ENCODE peak calls at places on chromosomes 11 and 22, in nine cellular contexts. X is GM23248, K is endothelial cell of umbilical vein, W is mammary epithelial cell, E is left ventricle myocardium inferior, Q is prostate gland, Z is trophoblast cell, C is right atrium auricular region, S is H1. T is an unnamed sample. For H3K4me1, the result is how much of the 10 kb centered on the place peaks cover.

GRCh38 chr11:118979434-118979833 is 7.9 kb downstream of the FOXR1 start:
- DNase-seq in X (no peak), K (no peak), W (no peak), E (no peak), Q (no peak), Z (no peak), C (no peak), S (no peak), T (no peak)

GRCh38 chr11:114909866-114910265 is 231.5 kb downstream of the NXPE2 start:
- DNase-seq in X (no peak), K (no peak), W (no peak), E (no peak), Q (no peak), Z (no peak), C (no peak), S (peak), T (no peak)

GRCh38 chr22:39292561-39293074 is 26.8 kb downstream of the RPL3 start:
- DNase-seq in X (peak), K (peak), W (peak), E (peak), Q (peak), Z (peak), C (peak), S (peak), T (peak)

GRCh38 chr11:30312243-30312642 is 10.7 kb upstream of the ARL14EP start:
- DNase-seq in X (no peak), K (no peak), W (no peak), E (no peak), Q (no peak), Z (no peak), C (no peak), S (no peak), T (no peak)

GRCh38 chr11:3122775-3123201 is 42.3 kb downstream of the OSBPL5 start:
- DNase-seq in X (no peak), K (no peak), W (no peak), E (peak), Q (no peak), Z (no peak), C (no peak), S (no peak), T (peak)

GRCh38 chr11:2708757-2709281 is 9.0 kb upstream of the KCNQ1OT1 start:
- DNase-seq in X (peak), K (no peak), W (no peak), E (no peak), Q (no peak), Z (no peak), C (no peak), S (no peak), T (peak)

GRCh38 chr11:27485930-27486773 is 13.6 kb upstream of the LGR4 start:
- DNase-seq in X (peak), K (peak), W (peak), E (no peak), Q (peak), Z (peak), C (no peak), S (no peak), T (no peak)

GRCh38 chr11:69364901-69365300 is 70.9 kb downstream of the MYEOV start:
- DNase-seq in X (no peak), K (peak), W (no peak), E (no peak), Q (no peak), Z (no peak), C (no peak), S (no peak), T (no peak)

GRCh38 chr22:39622881-39623367 is 52.4 kb downstream of the CACNA1I start:
- DNase-seq in X (peak), K (peak), W (peak), E (peak), Q (no peak), Z (peak), C (no peak), S (peak), T (peak)

GRCh38 chr22:27881404-27881803 is 37.7 kb downstream of the PITPNB start:
- DNase-seq in X (peak), K (peak), W (no peak), E (peak), Q (peak), Z (no peak), C (no peak), S (no peak), T (peak)

GRCh38 chr11:30852091-30852490 is 265.9 kb upstream of the MPPED2 start:
- DNase-seq in X (no peak), K (no peak), W (no peak), E (no peak), Q (no peak), Z (no peak), C (no peak), S (no peak), T (no peak)

GRCh38 chr11:86955674-86956522 is 703 bp upstream of the FZD4 start:
- DNase-seq in X (peak), K (peak), W (peak), E (peak), Q (peak), Z (peak), C (peak), S (no peak), T (peak)

GRCh38 chr11:86802601-86803051 is 2.3 kb downstream of the PRSS23 start:
- DNase-seq in X (peak), K (peak), W (peak), E (no peak), Q (peak), Z (no peak), C (no peak), S (no peak), T (no peak)

GRCh38 chr22:28023036-28023435 is 104.0 kb upstream of the PITPNB start:
- DNase-seq in X (no peak), K (no peak), W (no peak), E (peak), Q (no peak), Z (no peak), C (peak), S (no peak), T (no peak)

GRCh38 chr11:86743223-86744118 is 56.9 kb upstream of the PRSS23 start:
- DNase-seq in X (peak), K (peak), W (peak), E (no peak), Q (no peak), Z (peak), C (peak), S (no peak), T (peak)

GRCh38 chr22:27987557-27987956 is 68.5 kb upstream of the PITPNB start:
- DNase-seq in X (peak), K (no peak), W (no peak), E (no peak), Q (no peak), Z (no peak), C (peak), S (no peak), T (no peak)

GRCh38 chr11:35304393-35304790 is 115.0 kb downstream of the SLC1A2 start:
- DNase-seq in X (peak), K (no peak), W (peak), E (no peak), Q (peak), Z (no peak), C (no peak), S (no peak), T (no peak)

GRCh38 chr11:14617241-14618027 is 26.2 kb upstream of the PDE3B start:
- DNase-seq in X (peak), K (no peak), W (peak), E (no peak), Q (no peak), Z (peak), C (no peak), S (no peak), T (no peak)

GRCh38 chr11:1160231-1161101 is 2.7 kb downstream of the MUC5AC start:
- DNase-seq in X (no peak), K (no peak), W (no peak), E (peak), Q (no peak), Z (no peak), C (no peak), S (no peak), T (no peak)

GRCh38 chr11:8794677-8795103 is 112.1 kb downstream of the RPL27A start:
- DNase-seq in X (no peak), K (no peak), W (no peak), E (no peak), Q (no peak), Z (no peak), C (no peak), S (no peak), T (no peak)

GRCh38 chr11:103358251-103358650 is 249.0 kb downstream of the DYNC2H1 start:
- DNase-seq in X (no peak), K (no peak), W (no peak), E (no peak), Q (no peak), Z (peak), C (no peak), S (no peak), T (no peak)

DNA sequence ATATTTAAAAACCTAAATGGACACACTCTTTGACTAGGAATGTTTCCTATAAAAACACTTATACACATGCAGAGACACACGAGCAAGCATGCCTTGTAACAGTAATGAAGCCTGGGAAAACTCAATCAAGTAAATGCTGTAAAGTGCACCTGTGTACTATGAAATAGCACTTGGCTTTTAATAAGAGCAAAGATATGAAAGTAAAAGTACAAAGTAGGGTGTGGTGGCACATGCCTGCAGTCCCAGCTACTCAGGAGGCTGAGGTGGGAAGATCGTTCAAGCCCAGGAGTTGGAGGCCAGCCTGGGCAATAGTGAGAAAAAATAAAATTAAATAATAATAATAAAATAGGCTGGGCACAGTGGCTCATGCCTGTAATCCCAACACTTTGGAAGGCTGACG is 166.9 kb upstream of the GRK3 start:
- DNase-seq in X (no peak), K (no peak), W (no peak), E (no peak), Q (no peak), Z (no peak), C (no peak), S (no peak), T (no peak)
- H3K4me1 ChIP-seq in X (under half), K (under half), W (under half), E (under half), Q (under half), Z (under half), C (under half), S (under half), T (under half)

GRCh38 chr11:112163875-112164521 is at the start of gene IL18:
- DNase-seq in X (peak), K (no peak), W (no peak), E (peak), Q (no peak), Z (peak), C (no peak), S (no peak), T (peak)
- H3K4me3 ChIP-seq in X (peak), K (no peak), W (peak), E (peak), Q (no peak), Z (no peak), C (peak), S (no peak), T (no peak)

DNA sequence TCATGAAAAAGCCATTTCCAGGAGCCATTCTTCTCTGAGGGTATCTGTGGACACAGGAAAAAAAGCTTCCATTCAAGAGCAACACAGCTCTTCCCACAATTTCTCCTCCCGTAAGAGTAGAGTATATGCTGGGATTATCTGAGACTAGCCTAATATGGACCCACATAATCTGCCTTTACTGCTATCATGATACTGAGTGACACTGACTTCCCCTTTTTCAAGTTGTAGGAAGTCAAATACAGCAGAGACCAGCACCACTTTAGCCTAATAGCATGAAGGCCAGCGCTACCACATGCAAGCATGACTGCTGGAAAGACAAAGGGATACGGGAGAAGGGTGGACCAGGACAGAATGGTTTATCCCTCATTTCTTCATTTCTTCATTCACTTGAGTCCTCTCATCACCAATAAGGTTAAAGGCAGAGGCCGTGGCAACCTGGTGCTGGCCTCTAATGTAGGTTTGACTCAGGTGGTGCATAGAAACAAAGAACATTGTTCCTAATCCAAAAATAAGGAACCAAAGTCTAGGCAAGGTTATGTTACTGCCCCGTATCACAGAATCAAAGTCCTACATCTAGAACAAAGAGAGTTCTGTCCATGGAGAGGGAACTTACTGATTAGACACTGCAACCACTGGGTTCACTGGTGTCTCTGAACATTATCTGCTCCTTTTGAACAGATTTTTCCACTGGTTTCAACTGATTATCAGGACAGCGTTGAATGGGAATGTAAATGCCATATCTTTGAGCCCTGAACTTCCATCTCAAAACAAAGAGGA is 19.9 kb upstream of the OR8D2 start:
- DNase-seq in X (no peak), K (no peak), W (no peak), E (no peak), Q (no peak), Z (no peak), C (no peak), S (no peak), T (no peak)
- H3K4me1 ChIP-seq in X (under half), K (under half), W (under half), E (under half), Q (under half), Z (under half), C (under half), S (under half), T (under half)

GRCh38 chr22:29757096-29757495 is 9.7 kb downstream of the ZMAT5 start:
- DNase-seq in X (no peak), K (no peak), W (no peak), E (no peak), Q (no peak), Z (no peak), C (no peak), S (no peak), T (no peak)

GRCh38 chr22:29756341-29756740 is 10.5 kb downstream of the ZMAT5 start:
- DNase-seq in X (peak), K (no peak), W (peak), E (no peak), Q (no peak), Z (no peak), C (no peak), S (no peak), T (no peak)

GRCh38 chr22:29755889-29756288 is 10.9 kb downstream of the ZMAT5 start:
- DNase-seq in X (no peak), K (no peak), W (no peak), E (peak), Q (no peak), Z (no peak), C (no peak), S (no peak), T (no peak)

GRCh38 chr22:29758068-29758622 is 8.7 kb downstream of the ZMAT5 start:
- DNase-seq in X (no peak), K (no peak), W (no peak), E (no peak), Q (no peak), Z (no peak), C (no peak), S (no peak), T (peak)

DNA sequence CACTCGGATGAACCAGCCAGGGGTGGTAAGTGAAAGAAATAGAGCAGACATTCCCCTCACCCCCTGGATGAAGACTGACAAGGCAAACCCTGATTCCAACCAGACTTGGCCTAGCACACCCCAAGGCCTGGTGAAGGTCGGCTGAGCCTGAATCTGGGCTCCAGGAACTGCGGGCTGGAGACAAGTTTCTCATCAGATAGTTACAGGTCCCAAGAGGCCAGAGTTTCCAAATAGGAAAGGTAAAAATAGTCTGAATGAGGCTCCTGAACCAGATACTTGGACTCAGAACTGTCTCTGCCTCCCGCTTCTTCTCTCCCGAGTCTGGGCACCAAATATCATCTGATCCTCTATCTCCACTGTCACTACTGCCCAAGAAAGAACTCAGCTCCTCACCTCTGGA is 7.8 kb downstream of the ZMAT5 start:
- DNase-seq in X (no peak), K (no peak), W (no peak), E (no peak), Q (no peak), Z (no peak), C (no peak), S (no peak), T (peak)
- H3K4me3 ChIP-seq in X (no peak), K (no peak), W (no peak), E (no peak), Q (no peak), Z (no peak), C (no peak), S (no peak), T (no peak)

GRCh38 chr11:57316017-57316416 is 8.7 kb downstream of the TNKS1BP1 start:
- DNase-seq in X (no peak), K (no peak), W (no peak), E (no peak), Q (no peak), Z (no peak), C (no peak), S (no peak), T (no peak)

GRCh38 chr11:57320719-57321387 is 3.9 kb downstream of the TNKS1BP1 start:
- DNase-seq in X (peak), K (no peak), W (no peak), E (no peak), Q (peak), Z (no peak), C (no peak), S (no peak), T (peak)

GRCh38 chr11:57315491-57315890 is 9.3 kb downstream of the TNKS1BP1 start:
- DNase-seq in X (no peak), K (no peak), W (no peak), E (no peak), Q (no peak), Z (no peak), C (no peak), S (no peak), T (no peak)

GRCh38 chr11:57320067-57320718 is 4.6 kb downstream of the TNKS1BP1 start:
- DNase-seq in X (no peak), K (no peak), W (no peak), E (no peak), Q (no peak), Z (no peak), C (no peak), S (no peak), T (peak)

GRCh38 chr11:57318178-57318577 is 6.6 kb downstream of the TNKS1BP1 start:
- DNase-seq in X (peak), K (peak), W (no peak), E (no peak), Q (no peak), Z (no peak), C (no peak), S (no peak), T (peak)
- H3K4me1 ChIP-seq in X (under half), K (under half), W (under half), E (half or more), Q (under half), Z (under half), C (under half), S (under half), T (under half)

GRCh38 chr11:12838463-12839120 is 164.4 kb downstream of the TEAD1 start:
- DNase-seq in X (peak), K (no peak), W (peak), E (no peak), Q (peak), Z (peak), C (no peak), S (no peak), T (no peak)

GRCh38 chr11:12840871-12841516 is 166.8 kb downstream of the TEAD1 start:
- DNase-seq in X (peak), K (peak), W (peak), E (no peak), Q (no peak), Z (no peak), C (no peak), S (no peak), T (no peak)

GRCh38 chr11:12845739-12846358 is 163.3 kb upstream of the RASSF10 start:
- DNase-seq in X (peak), K (peak), W (no peak), E (peak), Q (peak), Z (no peak), C (no peak), S (no peak), T (peak)

GRCh38 chr11:12842933-12843636 is 166.0 kb upstream of the RASSF10 start:
- DNase-seq in X (peak), K (peak), W (peak), E (no peak), Q (peak), Z (no peak), C (no peak), S (no peak), T (no peak)

DNA sequence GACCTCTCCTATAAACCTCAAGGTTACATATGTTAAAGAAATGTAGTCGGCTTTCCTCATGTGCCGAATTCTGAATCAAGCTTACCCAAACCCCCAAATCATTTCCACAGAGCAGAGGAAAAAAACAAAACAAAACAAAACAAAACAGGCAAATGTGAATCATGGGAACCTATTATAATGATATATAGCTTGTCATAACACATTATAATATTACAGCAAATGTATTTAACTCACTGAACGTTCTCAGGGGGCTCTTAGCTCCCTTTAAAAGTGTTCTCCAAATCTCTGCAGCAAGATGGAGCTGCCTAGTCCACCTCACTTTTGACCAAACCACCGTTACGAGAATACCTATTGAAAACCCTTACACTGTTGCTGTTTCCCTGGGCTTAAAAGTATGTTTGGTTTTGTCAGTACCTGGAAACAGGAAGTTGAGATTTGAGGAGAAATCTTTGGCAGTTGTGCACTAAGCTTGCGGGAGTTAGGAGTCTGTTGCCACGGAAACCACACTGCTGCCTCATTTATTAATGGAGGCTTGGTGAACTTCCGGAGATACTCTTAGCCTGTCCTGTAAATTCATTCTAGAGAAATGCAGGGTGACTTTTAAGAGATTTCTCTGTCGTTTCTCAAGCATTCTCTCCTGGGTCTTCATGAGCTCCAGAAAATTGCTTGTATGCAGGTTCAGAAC is 167.0 kb upstream of the RASSF10 start:
- DNase-seq in X (peak), K (peak), W (peak), E (no peak), Q (peak), Z (peak), C (no peak), S (no peak), T (no peak)
- H3K4me3 ChIP-seq in X (no peak), K (no peak), W (no peak), E (no peak), Q (no peak), Z (no peak), C (no peak), S (no peak), T (no peak)

GRCh38 chr11:95100856-95101507 is 11.3 kb downstream of the ENDOD1 start:
- DNase-seq in X (no peak), K (peak), W (no peak), E (no peak), Q (no peak), Z (no peak), C (no peak), S (no peak), T (no peak)
- H3K4me1 ChIP-seq in X (under half), K (under half), W (under half), E (under half), Q (under half), Z (under half), C (under half), S (under half), T (under half)

DNA sequence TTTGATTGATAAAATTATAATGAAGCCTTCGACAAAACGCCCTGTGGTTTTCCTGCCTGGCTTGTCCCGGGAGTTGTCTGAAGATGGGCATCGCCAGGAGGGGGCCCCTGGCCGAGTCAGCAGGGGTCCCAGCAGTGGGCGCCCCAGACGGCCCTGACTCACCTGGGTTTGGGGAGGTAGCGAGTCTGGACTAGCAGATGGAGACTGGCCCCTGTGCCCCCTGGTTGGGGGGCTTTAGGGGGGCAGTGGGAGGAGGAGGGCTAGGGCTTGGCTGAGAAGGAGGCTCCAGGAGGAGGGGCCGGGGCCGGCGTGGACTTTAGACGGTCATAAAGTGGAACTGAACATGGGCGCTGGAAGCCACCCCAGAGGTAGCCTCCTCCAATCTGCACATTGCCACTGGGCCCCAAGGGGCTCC is 410 bp upstream of the LIF start:
- DNase-seq in X (no peak), K (no peak), W (no peak), E (no peak), Q (no peak), Z (no peak), C (no peak), S (no peak), T (no peak)
- H3K4me3 ChIP-seq in X (peak), K (no peak), W (peak), E (peak), Q (no peak), Z (no peak), C (peak), S (no peak), T (no peak)